ENCODE peak calls at places on chromosomes 3 and 15, in six cellular contexts. L, U, F, N, X and A are unnamed samples.

GRCh38 chr3:173191611-173192010 is 50.6 kb upstream of the SPATA16 start:
- DNase-seq in L (no peak), U (no peak), F (peak; percentile 80), N (no peak), X (no peak), A (no peak)

GRCh38 chr3:149180057-149180573 is 41.5 kb downstream of the CP start:
- DNase-seq in L (peak; percentile 82), U (no peak), F (peak; percentile 99), N (peak; percentile 98), X (no peak), A (peak; percentile 98)

GRCh38 chr15:68217341-68217740 is 12.2 kb downstream of the CLN6 start:
- DNase-seq in L (peak; percentile 15), U (no peak), F (no peak), N (no peak), X (no peak), A (no peak)

GRCh38 chr15:29805043-29805707 is 17.1 kb downstream of the TJP1 start:
- DNase-seq in L (no peak), U (no peak), F (peak; percentile 78), N (peak; percentile 87), X (no peak), A (peak; percentile 68)

GRCh38 chr3:43874290-43874689 is 183.6 kb downstream of the ABHD5 start:
- DNase-seq in L (no peak), U (no peak), F (no peak), N (no peak), X (no peak), A (no peak)

GRCh38 chr15:73109751-73110150 is 57.5 kb downstream of the NEO1 start:
- DNase-seq in L (no peak), U (no peak), F (no peak), N (no peak), X (no peak), A (no peak)

GRCh38 chr3:188319569-188319968 is 165.6 kb downstream of the LPP start:
- DNase-seq in L (no peak), U (no peak), F (peak; percentile 55), N (peak; percentile 28), X (no peak), A (no peak)

GRCh38 chr3:182258538-182259177 is 534.6 kb upstream of the ATP11B start:
- DNase-seq in L (no peak), U (no peak), F (peak; percentile 58), N (peak; percentile 37), X (no peak), A (no peak)

GRCh38 chr15:40092416-40093223 is 16.1 kb downstream of the BMF start:
- DNase-seq in L (peak; percentile 90), U (no peak), F (peak; percentile 81), N (peak; percentile 98), X (no peak), A (peak; percentile 96)

GRCh38 chr3:64808056-64808455 is 120.3 kb upstream of the ADAMTS9 start:
- DNase-seq in L (no peak), U (no peak), F (no peak), N (no peak), X (no peak), A (no peak)

GRCh38 chr3:107189158-107189791 is 188.0 kb upstream of the CCDC54 start:
- DNase-seq in L (no peak), U (no peak), F (no peak), N (no peak), X (no peak), A (no peak)

GRCh38 chr15:57861039-57861638 is 154.6 kb downstream of the POLR2M start:
- DNase-seq in L (no peak), U (peak; percentile 46), F (peak; percentile 46), N (peak; percentile 77), X (no peak), A (peak; percentile 39)

GRCh38 chr3:7607083-7607482 is 746.2 kb downstream of the GRM7 start:
- DNase-seq in L (no peak), U (no peak), F (no peak), N (no peak), X (no peak), A (no peak)

GRCh38 chr3:71493372-71493771 is 90.2 kb downstream of the FOXP1 start:
- DNase-seq in L (no peak), U (no peak), F (no peak), N (no peak), X (no peak), A (no peak)

GRCh38 chr3:16173696-16174355 is 654 bp upstream of the GALNT15 start:
- DNase-seq in L (no peak), U (no peak), F (peak; percentile 92), N (peak; percentile 58), X (no peak), A (no peak)

GRCh38 chr3:71485903-71486302 is 97.6 kb downstream of the FOXP1 start:
- DNase-seq in L (no peak), U (no peak), F (no peak), N (no peak), X (no peak), A (no peak)

GRCh38 chr15:48984811-48985352 is 21.2 kb upstream of the SHC4 start:
- DNase-seq in L (no peak), U (no peak), F (peak; percentile 36), N (peak; percentile 28), X (no peak), A (no peak)

GRCh38 chr3:131216801-131217200 is 164.8 kb upstream of the NUDT16 start:
- DNase-seq in L (no peak), U (no peak), F (peak; percentile 88), N (peak; percentile 52), X (no peak), A (no peak)

GRCh38 chr3:9780920-9781319 is 11.2 kb upstream of the CAMK1 start:
- DNase-seq in L (no peak), U (no peak), F (no peak), N (no peak), X (no peak), A (no peak)

GRCh38 chr3:9781978-9782575 is 10.2 kb downstream of the TADA3 start:
- DNase-seq in L (no peak), U (no peak), F (no peak), N (no peak), X (no peak), A (no peak)

GRCh38 chr3:9783954-9784353 is 8.3 kb downstream of the TADA3 start:
- DNase-seq in L (no peak), U (no peak), F (no peak), N (no peak), X (no peak), A (no peak)

GRCh38 chr3:9781551-9781950 is 10.7 kb downstream of the TADA3 start:
- DNase-seq in L (no peak), U (no peak), F (no peak), N (no peak), X (no peak), A (no peak)

GRCh38 chr3:9782777-9783176 is 9.5 kb downstream of the TADA3 start:
- DNase-seq in L (no peak), U (no peak), F (no peak), N (no peak), X (no peak), A (no peak)
- TF ChIP-seq CTCF in L (no peak), U (peak; percentile 24), F (no peak), N (no peak), X (no peak), A (no peak)

DNA sequence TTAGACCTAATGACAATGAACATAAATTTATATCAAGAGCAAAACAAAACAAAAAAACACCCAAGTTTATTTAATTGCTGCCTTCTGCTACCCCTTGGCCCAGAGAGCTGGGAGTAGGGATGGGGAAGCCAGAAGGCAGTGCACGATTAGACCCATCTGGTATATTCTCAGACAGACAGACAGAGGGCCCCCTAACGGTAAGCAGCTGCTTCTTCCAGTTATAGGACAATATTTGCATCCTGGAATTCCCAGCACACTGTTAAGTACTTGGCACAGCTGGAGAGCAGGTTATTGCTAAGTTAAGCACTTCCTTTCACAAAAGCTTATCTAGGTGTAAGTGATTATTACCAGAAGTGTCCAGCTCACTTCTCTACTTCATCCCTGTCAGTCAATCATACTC is 39.3 kb downstream of the C2CD4B start:
- DNase-seq in L (no peak), U (no peak), F (peak; percentile 42), N (peak; percentile 69), X (no peak), A (no peak)
- TF ChIP-seq CTCF in L (peak; percentile 55), U (peak; percentile 39), F (peak; percentile 50), N (peak; percentile 75), X (no peak), A (peak; percentile 42)

DNA sequence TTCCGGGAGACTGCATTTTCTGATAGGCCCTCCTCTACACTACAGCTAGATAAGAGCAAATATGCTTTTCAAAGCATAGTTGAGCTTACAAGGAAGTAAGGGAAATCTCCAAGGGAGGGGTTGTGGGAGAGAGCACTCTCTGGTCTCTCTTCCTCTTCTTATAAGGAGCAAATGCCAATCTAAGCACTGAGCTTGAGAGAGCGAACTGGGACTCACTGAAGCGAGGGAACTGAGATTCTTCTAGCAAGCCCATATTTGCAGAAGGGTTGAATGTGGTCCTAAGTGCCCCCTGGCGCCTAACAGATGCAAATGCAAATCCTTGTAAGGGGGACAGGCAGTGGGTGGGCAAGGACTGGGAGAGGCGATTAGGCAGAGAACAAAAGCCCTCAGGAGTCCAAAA is 164.8 kb downstream of the ERC2 start:
- DNase-seq in L (no peak), U (peak; percentile 49), F (peak; percentile 63), N (peak; percentile 48), X (peak; percentile 62), A (no peak)
- TF ChIP-seq CTCF in L (peak; percentile 29), U (peak; percentile 66), F (peak; percentile 48), N (peak; percentile 79), X (peak; percentile 69), A (peak; percentile 66)

GRCh38 chr15:65033659-65034269 is 4.3 kb upstream of the MTFMT start:
- DNase-seq in L (no peak), U (no peak), F (peak; percentile 40), N (peak; percentile 65), X (no peak), A (no peak)
- TF ChIP-seq CTCF in L (peak; percentile 64), U (peak; percentile 56), F (peak; percentile 76), N (peak; percentile 71), X (no peak), A (peak; percentile 78)

GRCh38 chr3:134885877-134886621 is 91.0 kb downstream of the EPHB1 start:
- DNase-seq in L (no peak), U (no peak), F (peak; percentile 36), N (no peak), X (no peak), A (no peak)
- TF ChIP-seq CTCF in L (peak; percentile 29), U (peak; percentile 24), F (no peak), N (no peak), X (peak; percentile 12), A (peak; percentile 22)

DNA sequence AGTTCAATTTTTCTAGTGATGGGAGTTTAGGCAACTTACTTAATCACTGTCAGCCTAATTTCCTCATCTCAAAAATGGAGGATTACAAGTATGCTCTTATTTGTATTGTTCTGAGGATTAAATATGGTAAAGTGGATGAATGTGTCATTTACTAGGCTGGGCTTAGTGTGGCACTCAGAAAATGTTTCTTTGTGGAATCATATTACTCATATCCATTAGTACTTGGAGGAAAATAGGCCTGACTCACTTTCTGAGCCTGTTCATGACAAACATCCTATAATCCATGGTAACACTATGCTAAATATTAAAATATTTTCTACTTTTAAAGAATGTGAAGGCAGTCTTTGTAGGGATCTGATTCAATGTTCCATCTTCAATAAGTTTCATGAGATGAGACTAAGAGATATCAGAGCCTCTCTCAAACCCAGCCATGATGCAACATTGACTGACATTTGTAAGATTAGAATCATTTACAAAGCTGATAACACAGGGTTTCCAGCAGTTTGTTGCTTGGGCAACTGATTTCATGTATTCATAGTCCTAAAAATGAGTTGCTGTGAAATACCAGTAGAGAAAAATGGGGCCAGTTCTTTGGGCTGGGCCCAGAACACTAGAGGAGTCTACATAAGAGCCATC is 1048.5 kb downstream of the NTRK3 start:
- DNase-seq in L (no peak), U (no peak), F (peak; percentile 89), N (no peak), X (no peak), A (no peak)
- TF ChIP-seq CTCF in L (no peak), U (no peak), F (no peak), N (no peak), X (no peak), A (no peak)